ENCODE peak calls at places on chromosomes 13 and 19, in six cellular contexts. One of them, this sample, is unnamed.
A peak's percentile ranks its signal among the peaks of the same experiment; 100 is the strongest.

GRCh38 chr13:91630916-91631315 is 232.5 kb downstream of the GPC5 start:
- DNase-seq in IMR-90: no peak
- DNase-seq in heart right ventricle: no peak
- DNase-seq in foreskin fibroblast: no peak
- DNase-seq in transverse colon: no peak
- DNase-seq in choroid plexus epithelial cell: no peak
- DNase-seq in this sample: no peak

GRCh38 chr13:45769072-45769471 is 67.0 kb downstream of the CBY2 start:
- DNase-seq in foreskin fibroblast: no peak
- DNase-seq in transverse colon: no peak
- DNase-seq in heart right ventricle: no peak
- DNase-seq in IMR-90: no peak
- DNase-seq in choroid plexus epithelial cell: no peak
- DNase-seq in this sample: no peak

GRCh38 chr13:97798836-97799235 is 154.6 kb upstream of the IPO5 start:
- DNase-seq in heart right ventricle: no peak
- DNase-seq in choroid plexus epithelial cell: peak; percentile 62
- DNase-seq in transverse colon: no peak
- DNase-seq in IMR-90: peak; percentile 15
- DNase-seq in foreskin fibroblast: peak; percentile 64
- DNase-seq in this sample: no peak

GRCh38 chr13:114144606-114145244 is 12.3 kb upstream of the RASA3 start:
- DNase-seq in foreskin fibroblast: no peak
- DNase-seq in choroid plexus epithelial cell: no peak
- DNase-seq in transverse colon: peak; percentile 6
- DNase-seq in IMR-90: no peak
- DNase-seq in heart right ventricle: no peak
- DNase-seq in this sample: no peak

GRCh38 chr19:45815501-45816216 is 551 bp upstream of the RSPH6A start:
- DNase-seq in heart right ventricle: no peak
- DNase-seq in transverse colon: no peak
- DNase-seq in choroid plexus epithelial cell: no peak
- DNase-seq in IMR-90: no peak
- DNase-seq in foreskin fibroblast: no peak
- DNase-seq in this sample: no peak

GRCh38 chr19:31548941-31549340 is 199.7 kb upstream of the TSHZ3 start:
- DNase-seq in transverse colon: no peak
- DNase-seq in IMR-90: peak; percentile 44
- DNase-seq in foreskin fibroblast: peak; percentile 3
- DNase-seq in choroid plexus epithelial cell: peak; percentile 69
- DNase-seq in heart right ventricle: peak; percentile 37
- DNase-seq in this sample: no peak

GRCh38 chr19:9996541-9996940 is 13.8 kb downstream of the COL5A3 start:
- DNase-seq in foreskin fibroblast: no peak
- DNase-seq in transverse colon: no peak
- DNase-seq in choroid plexus epithelial cell: no peak
- DNase-seq in IMR-90: peak; percentile 62
- DNase-seq in heart right ventricle: no peak
- DNase-seq in this sample: peak; percentile 36

GRCh38 chr13:22451345-22451744 is 729.4 kb upstream of the SGCG start:
- DNase-seq in choroid plexus epithelial cell: no peak
- DNase-seq in heart right ventricle: peak; percentile 29
- DNase-seq in IMR-90: no peak
- DNase-seq in foreskin fibroblast: no peak
- DNase-seq in transverse colon: no peak
- DNase-seq in this sample: peak; percentile 27

GRCh38 chr19:13040916-13041292 is 45.6 kb downstream of the NFIX start:
- DNase-seq in IMR-90: no peak
- DNase-seq in choroid plexus epithelial cell: no peak
- DNase-seq in transverse colon: no peak
- DNase-seq in foreskin fibroblast: no peak
- DNase-seq in heart right ventricle: no peak
- DNase-seq in this sample: no peak

GRCh38 chr19:32652893-32653625 is 21.9 kb downstream of the ANKRD27 start:
- DNase-seq in choroid plexus epithelial cell: peak; percentile 72
- DNase-seq in foreskin fibroblast: peak; percentile 66
- DNase-seq in transverse colon: peak; percentile 66
- DNase-seq in heart right ventricle: peak; percentile 78
- DNase-seq in IMR-90: peak; percentile 81
- DNase-seq in this sample: peak; percentile 78

GRCh38 chr19:12778020-12778904 is 2.9 kb upstream of the HOOK2 start:
- DNase-seq in choroid plexus epithelial cell: peak; percentile 87
- DNase-seq in IMR-90: peak; percentile 75
- DNase-seq in heart right ventricle: peak; percentile 78
- DNase-seq in foreskin fibroblast: peak; percentile 64
- DNase-seq in transverse colon: peak; percentile 78
- DNase-seq in this sample: peak; percentile 85

GRCh38 chr19:46866407-46867132 is 5.8 kb downstream of the ARHGAP35 start:
- DNase-seq in IMR-90: no peak
- DNase-seq in choroid plexus epithelial cell: peak; percentile 47
- DNase-seq in heart right ventricle: no peak
- DNase-seq in foreskin fibroblast: no peak
- DNase-seq in transverse colon: no peak
- DNase-seq in this sample: no peak

GRCh38 chr19:58277197-58277596 is 1.6 kb upstream of the ZNF8 start:
- DNase-seq in transverse colon: no peak
- DNase-seq in IMR-90: no peak
- DNase-seq in choroid plexus epithelial cell: no peak
- DNase-seq in heart right ventricle: no peak
- DNase-seq in foreskin fibroblast: no peak
- DNase-seq in this sample: no peak

GRCh38 chr19:58277748-58278147 is 1.0 kb upstream of the ZNF8 start:
- DNase-seq in heart right ventricle: no peak
- DNase-seq in foreskin fibroblast: no peak
- DNase-seq in IMR-90: no peak
- DNase-seq in choroid plexus epithelial cell: no peak
- DNase-seq in transverse colon: no peak
- DNase-seq in this sample: no peak

GRCh38 chr19:58279925-58280316 is 1.2 kb downstream of the ZNF8 start:
- DNase-seq in IMR-90: no peak
- DNase-seq in foreskin fibroblast: no peak
- DNase-seq in choroid plexus epithelial cell: peak; percentile 28
- DNase-seq in transverse colon: no peak
- DNase-seq in heart right ventricle: no peak
- DNase-seq in this sample: no peak

GRCh38 chr19:58279042-58279924 is 528 bp downstream of the ZNF8 start:
- DNase-seq in IMR-90: peak; percentile 51
- DNase-seq in choroid plexus epithelial cell: peak; percentile 80
- DNase-seq in heart right ventricle: peak; percentile 82
- DNase-seq in transverse colon: peak; percentile 63
- DNase-seq in foreskin fibroblast: peak; percentile 59
- DNase-seq in this sample: peak; percentile 84

GRCh38 chr19:58278156-58279041 is at the start of gene ZNF8:
- DNase-seq in choroid plexus epithelial cell: peak; percentile 98
- DNase-seq in IMR-90: peak; percentile 98
- DNase-seq in heart right ventricle: peak; percentile 98
- DNase-seq in foreskin fibroblast: peak; percentile 99
- DNase-seq in transverse colon: peak; percentile 98
- DNase-seq in this sample: peak; percentile 98
- TF ChIP-seq CTCF in choroid plexus epithelial cell: peak; percentile 14
- TF ChIP-seq CTCF in IMR-90: no peak
- TF ChIP-seq CTCF in heart right ventricle: no peak
- TF ChIP-seq CTCF in foreskin fibroblast: no peak
- TF ChIP-seq CTCF in transverse colon: no peak
- TF ChIP-seq CTCF in this sample: peak; percentile 39

GRCh38 chr13:23715092-23715761 is 145.0 kb downstream of the TNFRSF19 start:
- DNase-seq in transverse colon: no peak
- DNase-seq in IMR-90: no peak
- DNase-seq in choroid plexus epithelial cell: no peak
- DNase-seq in foreskin fibroblast: no peak
- DNase-seq in heart right ventricle: no peak
- DNase-seq in this sample: no peak
- H3K4me3 ChIP-seq in transverse colon: no peak overlapping the region
- H3K4me3 ChIP-seq in IMR-90: no peak overlapping the region
- H3K4me3 ChIP-seq in choroid plexus epithelial cell: no peak overlapping the region
- H3K4me3 ChIP-seq in foreskin fibroblast: no peak overlapping the region
- H3K4me3 ChIP-seq in heart right ventricle: no peak overlapping the region
- H3K4me3 ChIP-seq in this sample: no peak overlapping the region

DNA sequence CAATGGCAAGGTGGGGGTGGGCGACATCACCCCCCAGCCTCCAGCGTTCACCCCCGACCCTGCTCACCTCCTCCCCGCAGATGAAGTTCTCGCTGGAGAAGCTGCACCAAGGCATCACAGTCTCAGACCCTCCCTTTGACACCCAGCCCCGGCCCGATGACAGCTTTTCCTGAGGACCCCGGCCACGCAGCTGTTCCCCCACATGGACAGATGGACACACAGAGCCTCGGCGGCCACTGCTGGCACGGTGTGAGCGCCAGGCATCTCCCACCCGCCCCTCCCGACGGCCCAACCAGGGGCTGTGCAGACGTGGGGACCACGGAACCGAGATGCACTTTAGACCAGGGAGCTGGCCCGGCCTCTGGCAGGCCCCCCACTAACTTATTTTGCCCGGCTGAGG is 4.3 kb upstream of the SCN1B start:
- DNase-seq in choroid plexus epithelial cell: no peak
- DNase-seq in foreskin fibroblast: no peak
- DNase-seq in transverse colon: no peak
- DNase-seq in IMR-90: no peak
- DNase-seq in heart right ventricle: no peak
- DNase-seq in this sample: no peak
- TF ChIP-seq CTCF in choroid plexus epithelial cell: no peak
- TF ChIP-seq CTCF in foreskin fibroblast: no peak
- TF ChIP-seq CTCF in transverse colon: no peak
- TF ChIP-seq CTCF in IMR-90: no peak
- TF ChIP-seq CTCF in heart right ventricle: no peak
- TF ChIP-seq CTCF in this sample: no peak

DNA sequence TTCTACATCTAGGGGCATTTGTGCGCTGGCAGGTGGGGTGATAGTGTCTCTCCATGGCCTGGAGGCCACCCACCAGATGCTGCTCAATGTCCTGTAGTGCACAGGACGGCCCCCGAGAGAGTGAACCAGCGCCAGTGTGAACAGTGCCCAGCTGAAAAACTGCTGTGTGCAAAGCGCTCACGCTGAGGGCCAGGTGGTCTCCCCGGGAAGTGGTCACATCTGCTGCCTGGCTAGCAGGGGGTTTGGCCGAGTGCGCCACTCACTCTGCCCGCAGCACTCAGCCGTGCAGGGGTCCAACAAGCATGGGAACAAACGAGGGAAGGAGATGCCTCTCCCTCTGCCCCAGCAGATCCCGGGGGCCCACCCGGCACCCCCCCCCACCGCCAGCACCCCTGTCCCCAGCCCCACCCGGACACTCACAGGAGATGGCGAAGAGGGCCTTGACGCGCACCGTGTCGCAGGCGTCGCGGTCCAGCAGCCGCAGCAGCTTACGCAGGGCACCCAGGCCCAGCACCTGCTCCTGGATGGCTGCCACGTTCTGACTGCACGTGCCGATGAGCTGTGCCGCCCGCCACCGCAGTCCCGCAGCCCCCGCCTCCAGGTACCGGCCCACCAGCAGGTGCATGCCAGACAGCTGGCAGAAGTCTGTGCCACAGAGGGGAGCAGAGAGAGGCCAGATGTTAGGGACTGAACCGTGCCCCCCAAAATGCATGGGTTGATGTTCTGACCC is 5.8 kb downstream of the HSPBP1 start:
- DNase-seq in heart right ventricle: no peak
- DNase-seq in transverse colon: no peak
- DNase-seq in choroid plexus epithelial cell: no peak
- DNase-seq in IMR-90: no peak
- DNase-seq in foreskin fibroblast: no peak
- DNase-seq in this sample: no peak
- H3K4me3 ChIP-seq in heart right ventricle: no peak overlapping the region
- H3K4me3 ChIP-seq in transverse colon: no peak overlapping the region
- H3K4me3 ChIP-seq in choroid plexus epithelial cell: no peak overlapping the region
- H3K4me3 ChIP-seq in IMR-90: no peak overlapping the region
- H3K4me3 ChIP-seq in foreskin fibroblast: no peak overlapping the region
- H3K4me3 ChIP-seq in this sample: no peak overlapping the region

GRCh38 chr19:19402656-19403372 is 2.7 kb upstream of the GATAD2A start:
- DNase-seq in IMR-90: no peak
- DNase-seq in heart right ventricle: no peak
- DNase-seq in foreskin fibroblast: no peak
- DNase-seq in choroid plexus epithelial cell: peak; percentile 46
- DNase-seq in transverse colon: no peak
- DNase-seq in this sample: no peak

GRCh38 chr19:19405919-19406877 is 723 bp downstream of the GATAD2A start:
- DNase-seq in transverse colon: peak; percentile 57
- DNase-seq in heart right ventricle: peak; percentile 61
- DNase-seq in foreskin fibroblast: peak; percentile 37
- DNase-seq in choroid plexus epithelial cell: peak; percentile 52
- DNase-seq in IMR-90: peak; percentile 60
- DNase-seq in this sample: peak; percentile 72

GRCh38 chr19:19403373-19403901 is 2.0 kb upstream of the GATAD2A start:
- DNase-seq in heart right ventricle: no peak
- DNase-seq in choroid plexus epithelial cell: peak; percentile 27
- DNase-seq in foreskin fibroblast: peak; percentile 48
- DNase-seq in IMR-90: peak; percentile 44
- DNase-seq in transverse colon: no peak
- DNase-seq in this sample: no peak

GRCh38 chr19:19406878-19407639 is 1.6 kb downstream of the GATAD2A start:
- DNase-seq in foreskin fibroblast: peak; percentile 34
- DNase-seq in choroid plexus epithelial cell: peak; percentile 52
- DNase-seq in heart right ventricle: no peak
- DNase-seq in transverse colon: peak; percentile 74
- DNase-seq in IMR-90: peak; percentile 45
- DNase-seq in this sample: no peak

DNA sequence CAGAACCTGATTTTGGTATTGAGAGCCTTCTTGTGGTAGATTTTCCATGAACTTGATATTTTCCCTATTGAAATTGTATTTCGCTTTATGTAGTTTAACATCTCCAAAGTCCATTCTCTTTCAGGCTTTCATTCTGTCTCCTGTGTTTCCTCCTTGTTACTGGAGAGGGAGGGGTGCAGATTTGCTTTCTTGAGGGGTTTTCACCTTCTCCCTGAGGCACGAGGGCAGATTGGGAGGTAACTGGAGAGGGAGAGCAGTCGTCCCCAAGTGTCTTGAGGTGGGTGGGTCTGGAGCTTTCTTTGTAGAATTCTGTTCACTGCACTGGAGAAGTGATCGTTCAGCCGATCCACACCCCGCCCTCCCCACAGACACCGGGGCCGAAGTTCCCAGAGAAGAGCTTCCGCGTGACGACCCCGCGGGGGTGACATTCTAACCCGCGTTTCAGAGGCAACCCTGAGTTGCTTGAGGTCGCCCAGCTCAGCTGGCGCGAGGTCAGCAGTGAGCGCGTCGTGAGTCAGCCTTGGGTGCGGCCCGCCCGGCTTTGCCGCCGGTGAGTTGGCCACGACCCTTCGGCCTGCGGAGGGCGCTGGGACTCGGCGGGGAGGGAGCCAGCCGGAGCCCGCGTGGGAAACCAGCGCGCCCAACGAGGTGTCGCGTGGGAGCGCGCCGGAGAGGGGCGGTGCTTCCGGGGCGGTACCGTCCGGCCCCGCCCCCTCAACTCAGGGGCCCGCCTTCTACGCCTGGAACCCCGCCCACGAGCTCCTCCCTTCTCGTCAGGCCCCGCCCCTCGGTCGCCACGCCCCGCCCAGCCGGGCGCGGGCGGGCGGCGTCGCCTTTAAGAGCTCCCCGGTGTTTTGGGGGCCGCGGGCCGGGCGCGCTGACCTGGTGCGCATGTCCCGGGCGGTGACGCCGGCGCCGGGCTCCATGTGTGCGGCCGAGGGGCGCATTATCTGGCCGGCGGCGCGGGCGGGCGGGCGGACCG is at the start of gene GATAD2A:
- DNase-seq in transverse colon: peak; percentile 96
- DNase-seq in foreskin fibroblast: peak; percentile 98
- DNase-seq in IMR-90: peak; percentile 89
- DNase-seq in choroid plexus epithelial cell: peak; percentile 93
- DNase-seq in heart right ventricle: peak; percentile 96
- DNase-seq in this sample: peak; percentile 95
- TF ChIP-seq CTCF in transverse colon: peak; percentile 31
- TF ChIP-seq CTCF in foreskin fibroblast: peak; percentile 28
- TF ChIP-seq CTCF in IMR-90: peak; percentile 41
- TF ChIP-seq CTCF in choroid plexus epithelial cell: peak; percentile 21
- TF ChIP-seq CTCF in heart right ventricle: no peak
- TF ChIP-seq CTCF in this sample: peak; percentile 72

GRCh38 chr19:42176990-42177685 is 40.3 kb downstream of the DEDD2 start:
- DNase-seq in transverse colon: peak; percentile 66
- DNase-seq in IMR-90: peak; percentile 76
- DNase-seq in foreskin fibroblast: peak; percentile 74
- DNase-seq in heart right ventricle: peak; percentile 73
- DNase-seq in choroid plexus epithelial cell: peak; percentile 77
- DNase-seq in this sample: peak; percentile 59
- H3K4me3 ChIP-seq in transverse colon: peak overlapping the region; percentile 40
- H3K4me3 ChIP-seq in IMR-90: peak overlapping the region; percentile 64
- H3K4me3 ChIP-seq in foreskin fibroblast: peak overlapping the region; percentile 58
- H3K4me3 ChIP-seq in heart right ventricle: peak overlapping the region; percentile 45
- H3K4me3 ChIP-seq in choroid plexus epithelial cell: peak overlapping the region; percentile 49
- H3K4me3 ChIP-seq in this sample: peak overlapping the region; percentile 39